ENCODE peak calls at places on chromosomes 11 and 22, in six cellular contexts. One of them, this sample, is unnamed.

GRCh38 chr22:42963231-42963595 is 51.7 kb downstream of the PACSIN2 start:
- DNase-seq in thoracic aorta: no peak
- DNase-seq in EL: no peak
- DNase-seq in Ammon's horn: no peak
- DNase-seq in effector memory CD4-positive, alpha-beta T cell: no peak
- DNase-seq in GM03348: no peak
- DNase-seq in this sample: no peak

GRCh38 chr22:37340331-37341262 is 58.3 kb downstream of the CYTH4 start:
- DNase-seq in effector memory CD4-positive, alpha-beta T cell: no peak
- DNase-seq in Ammon's horn: peak
- DNase-seq in GM03348: no peak
- DNase-seq in EL: no peak
- DNase-seq in thoracic aorta: no peak
- DNase-seq in this sample: no peak

GRCh38 chr11:27429740-27430451 is 42.7 kb downstream of the LGR4 start:
- DNase-seq in GM03348: no peak
- DNase-seq in effector memory CD4-positive, alpha-beta T cell: no peak
- DNase-seq in Ammon's horn: no peak
- DNase-seq in thoracic aorta: no peak
- DNase-seq in EL: peak
- DNase-seq in this sample: peak

GRCh38 chr22:37547249-37547741 is 13.0 kb upstream of the CDC42EP1 start:
- DNase-seq in GM03348: no peak
- DNase-seq in Ammon's horn: no peak
- DNase-seq in EL: no peak
- DNase-seq in thoracic aorta: no peak
- DNase-seq in effector memory CD4-positive, alpha-beta T cell: no peak
- DNase-seq in this sample: no peak

GRCh38 chr11:14229472-14229871 is 129.5 kb downstream of the RRAS2 start:
- DNase-seq in Ammon's horn: no peak
- DNase-seq in GM03348: no peak
- DNase-seq in effector memory CD4-positive, alpha-beta T cell: no peak
- DNase-seq in thoracic aorta: no peak
- DNase-seq in EL: no peak
- DNase-seq in this sample: no peak

GRCh38 chr11:36724742-36725387 is 126.8 kb upstream of the RAG2 start:
- DNase-seq in thoracic aorta: no peak
- DNase-seq in EL: no peak
- DNase-seq in effector memory CD4-positive, alpha-beta T cell: no peak
- DNase-seq in GM03348: no peak
- DNase-seq in Ammon's horn: peak
- DNase-seq in this sample: no peak

GRCh38 chr22:21446827-21447690 is 20.1 kb upstream of the TMEM191C start:
- DNase-seq in thoracic aorta: no peak
- DNase-seq in effector memory CD4-positive, alpha-beta T cell: no peak
- DNase-seq in EL: no peak
- DNase-seq in Ammon's horn: no peak
- DNase-seq in GM03348: no peak
- DNase-seq in this sample: no peak

GRCh38 chr11:76279651-76280050 is 73.3 kb upstream of the WNT11 start:
- DNase-seq in GM03348: no peak
- DNase-seq in effector memory CD4-positive, alpha-beta T cell: no peak
- DNase-seq in Ammon's horn: no peak
- DNase-seq in thoracic aorta: no peak
- DNase-seq in EL: no peak
- DNase-seq in this sample: no peak

GRCh38 chr22:18987765-18988164 is 51.7 kb upstream of the PRODH start:
- DNase-seq in GM03348: peak
- DNase-seq in EL: no peak
- DNase-seq in Ammon's horn: no peak
- DNase-seq in thoracic aorta: no peak
- DNase-seq in effector memory CD4-positive, alpha-beta T cell: no peak
- DNase-seq in this sample: peak

This sample was measured in Daoy.